ENCODE peak calls at places on chromosome 15, in seven cellular contexts. One of them, this sample, is unnamed.

GRCh38 chr15:75195122-75195765 is 6.4 kb upstream of the C15orf39 start:
- DNase-seq in neural progenitor cell: peak
- DNase-seq in CD4-positive, alpha-beta T cell: no peak
- DNase-seq in AG04450: no peak
- DNase-seq in HCT116: no peak
- DNase-seq in GM23338: peak
- DNase-seq in A549: no peak
- DNase-seq in this sample: no peak

GRCh38 chr15:38320181-38320580 is 67.5 kb downstream of the SPRED1 start:
- DNase-seq in neural progenitor cell: no peak
- DNase-seq in CD4-positive, alpha-beta T cell: no peak
- DNase-seq in AG04450: no peak
- DNase-seq in HCT116: no peak
- DNase-seq in GM23338: no peak
- DNase-seq in A549: no peak
- DNase-seq in this sample: no peak

GRCh38 chr15:67504061-67504460 is 16.9 kb upstream of the C15orf61 start:
- DNase-seq in neural progenitor cell: no peak
- DNase-seq in CD4-positive, alpha-beta T cell: no peak
- DNase-seq in AG04450: no peak
- DNase-seq in HCT116: no peak
- DNase-seq in GM23338: no peak
- DNase-seq in A549: no peak
- DNase-seq in this sample: no peak

GRCh38 chr15:42502472-42502871 is 7.0 kb downstream of the SNAP23 start:
- DNase-seq in neural progenitor cell: no peak
- DNase-seq in CD4-positive, alpha-beta T cell: no peak
- DNase-seq in AG04450: no peak
- DNase-seq in HCT116: no peak
- DNase-seq in GM23338: no peak
- DNase-seq in A549: no peak
- DNase-seq in this sample: no peak

GRCh38 chr15:70474682-70475438 is 288.5 kb downstream of the UACA start:
- DNase-seq in neural progenitor cell: no peak
- DNase-seq in CD4-positive, alpha-beta T cell: no peak
- DNase-seq in AG04450: peak
- DNase-seq in HCT116: peak
- DNase-seq in GM23338: no peak
- DNase-seq in A549: peak
- DNase-seq in this sample: no peak

GRCh38 chr15:84981711-84982300 is at the start of gene PDE8A:
- DNase-seq in neural progenitor cell: peak
- DNase-seq in CD4-positive, alpha-beta T cell: peak
- DNase-seq in AG04450: no peak
- DNase-seq in HCT116: no peak
- DNase-seq in GM23338: peak
- DNase-seq in A549: peak
- DNase-seq in this sample: no peak

GRCh38 chr15:73237910-73238309 is 130.8 kb downstream of the HCN4 start:
- DNase-seq in neural progenitor cell: no peak
- DNase-seq in CD4-positive, alpha-beta T cell: no peak
- DNase-seq in AG04450: no peak
- DNase-seq in HCT116: no peak
- DNase-seq in GM23338: no peak
- DNase-seq in A549: no peak
- DNase-seq in this sample: no peak

GRCh38 chr15:81531971-81532370 is 158.0 kb upstream of the TMC3 start:
- DNase-seq in neural progenitor cell: no peak
- DNase-seq in CD4-positive, alpha-beta T cell: no peak
- DNase-seq in AG04450: no peak
- DNase-seq in HCT116: no peak
- DNase-seq in GM23338: no peak
- DNase-seq in A549: no peak
- DNase-seq in this sample: no peak

GRCh38 chr15:85750807-85751730 is 43.7 kb downstream of the KLHL25 start:
- DNase-seq in neural progenitor cell: peak
- DNase-seq in CD4-positive, alpha-beta T cell: peak
- DNase-seq in AG04450: no peak
- DNase-seq in HCT116: no peak
- DNase-seq in GM23338: peak
- DNase-seq in A549: no peak
- DNase-seq in this sample: peak

GRCh38 chr15:44536298-44536961 is 517 bp upstream of the EIF3J start:
- DNase-seq in neural progenitor cell: peak
- DNase-seq in CD4-positive, alpha-beta T cell: no peak
- DNase-seq in AG04450: peak
- DNase-seq in HCT116: peak
- DNase-seq in GM23338: peak
- DNase-seq in A549: no peak
- DNase-seq in this sample: peak

GRCh38 chr15:70451861-70452653 is 311.3 kb downstream of the UACA start:
- DNase-seq in neural progenitor cell: peak
- DNase-seq in CD4-positive, alpha-beta T cell: peak
- DNase-seq in AG04450: no peak
- DNase-seq in HCT116: no peak
- DNase-seq in GM23338: peak
- DNase-seq in A549: no peak
- DNase-seq in this sample: peak

GRCh38 chr15:36724493-36724892 is 145.1 kb downstream of the CDIN1 start:
- DNase-seq in neural progenitor cell: no peak
- DNase-seq in CD4-positive, alpha-beta T cell: no peak
- DNase-seq in AG04450: no peak
- DNase-seq in HCT116: no peak
- DNase-seq in GM23338: no peak
- DNase-seq in A549: no peak
- DNase-seq in this sample: no peak

GRCh38 chr15:53762916-53763315 is 3.5 kb upstream of the WDR72 start:
- DNase-seq in neural progenitor cell: no peak
- DNase-seq in CD4-positive, alpha-beta T cell: no peak
- DNase-seq in AG04450: no peak
- DNase-seq in HCT116: no peak
- DNase-seq in GM23338: no peak
- DNase-seq in A549: no peak
- DNase-seq in this sample: no peak

DNA sequence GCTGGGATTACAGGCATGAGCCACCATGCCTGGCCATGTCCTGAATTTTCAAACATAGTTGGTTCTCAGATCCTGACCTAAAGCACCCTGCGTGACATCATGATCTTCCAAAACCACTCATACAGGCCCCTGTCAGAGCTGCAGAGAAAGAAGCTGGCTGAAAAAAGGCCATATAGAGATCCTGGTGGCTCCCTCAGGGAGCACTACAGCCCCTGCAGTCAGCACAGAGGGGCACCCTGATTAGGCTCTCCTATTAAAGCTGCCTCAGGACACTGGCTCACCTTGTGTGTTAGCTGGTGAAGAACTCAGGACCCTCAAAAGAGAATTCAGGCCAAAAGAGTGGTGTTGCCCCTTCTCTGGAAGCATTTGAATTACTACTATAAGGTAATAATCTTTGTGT is 249.7 kb upstream of the MCTP2 start:
- DNase-seq in neural progenitor cell: no peak
- DNase-seq in CD4-positive, alpha-beta T cell: no peak
- DNase-seq in AG04450: no peak
- DNase-seq in HCT116: no peak
- DNase-seq in GM23338: no peak
- DNase-seq in A549: no peak
- DNase-seq in this sample: no peak
- H3K27ac ChIP-seq in neural progenitor cell: no peak
- H3K27ac ChIP-seq in CD4-positive, alpha-beta T cell: no peak
- H3K27ac ChIP-seq in AG04450: no peak
- H3K27ac ChIP-seq in HCT116: no peak
- H3K27ac ChIP-seq in GM23338: no peak
- H3K27ac ChIP-seq in A549: no peak
- H3K27ac ChIP-seq in this sample: no peak

DNA sequence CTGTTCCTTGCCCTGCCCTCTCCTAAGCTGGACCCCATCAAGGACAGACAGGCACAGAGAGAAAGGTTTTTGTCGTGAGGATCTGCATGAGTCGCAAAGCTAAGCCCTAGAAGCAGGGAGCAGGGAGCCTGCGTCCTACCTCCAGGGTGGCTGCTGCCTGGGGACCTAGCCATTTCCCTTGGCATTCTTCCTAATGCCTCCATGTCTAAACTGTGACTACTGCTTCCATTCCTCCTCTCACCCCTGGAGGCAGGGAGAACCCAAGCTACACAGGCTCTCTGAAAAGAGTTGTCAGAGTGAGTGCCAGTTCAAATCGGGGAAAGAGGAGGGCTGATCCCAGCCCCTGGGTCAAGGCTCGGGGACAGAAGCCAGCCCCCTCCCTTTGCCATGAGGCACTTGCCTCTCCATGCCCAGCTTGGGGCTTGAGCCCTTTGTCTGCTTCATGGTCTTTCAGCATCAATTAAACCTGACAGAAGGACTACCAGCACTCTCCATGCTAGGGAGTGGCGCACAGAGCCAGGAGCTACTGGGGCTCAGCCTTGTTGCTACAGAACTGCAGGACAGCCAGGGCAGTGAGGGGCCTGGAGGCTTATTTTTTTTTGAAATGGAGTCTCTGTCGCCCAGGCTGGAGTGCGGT is 2.4 kb downstream of the GCHFR start:
- DNase-seq in neural progenitor cell: no peak
- DNase-seq in CD4-positive, alpha-beta T cell: no peak
- DNase-seq in AG04450: no peak
- DNase-seq in HCT116: no peak
- DNase-seq in GM23338: no peak
- DNase-seq in A549: no peak
- DNase-seq in this sample: no peak
- H3K27ac ChIP-seq in neural progenitor cell: no peak
- H3K27ac ChIP-seq in CD4-positive, alpha-beta T cell: peak
- H3K27ac ChIP-seq in AG04450: no peak
- H3K27ac ChIP-seq in HCT116: no peak
- H3K27ac ChIP-seq in GM23338: no peak
- H3K27ac ChIP-seq in A549: no peak
- H3K27ac ChIP-seq in this sample: no peak

DNA sequence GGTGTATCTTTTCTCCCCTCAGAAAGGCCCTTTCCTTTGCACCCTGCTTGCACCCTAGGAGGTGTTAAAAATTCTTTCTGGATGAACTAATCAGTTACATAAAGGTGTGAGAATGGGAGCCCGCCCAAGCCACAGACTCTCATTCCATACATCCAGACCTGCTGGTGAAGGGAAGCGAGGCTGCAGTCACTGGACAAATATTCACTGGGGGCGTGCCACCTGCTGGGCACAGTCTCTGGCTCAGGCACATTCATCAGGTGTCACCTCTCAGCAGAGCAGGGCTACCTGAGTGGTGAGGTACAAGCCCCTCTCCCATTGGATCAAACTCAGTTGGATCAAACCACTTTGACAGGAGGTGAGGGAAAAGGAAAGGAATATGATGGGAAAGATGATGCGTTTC is 52.0 kb downstream of the NTRK3 start:
- DNase-seq in neural progenitor cell: no peak
- DNase-seq in CD4-positive, alpha-beta T cell: no peak
- DNase-seq in AG04450: no peak
- DNase-seq in HCT116: no peak
- DNase-seq in GM23338: no peak
- DNase-seq in A549: no peak
- DNase-seq in this sample: no peak
- H3K27ac ChIP-seq in neural progenitor cell: no peak
- H3K27ac ChIP-seq in CD4-positive, alpha-beta T cell: no peak
- H3K27ac ChIP-seq in AG04450: no peak
- H3K27ac ChIP-seq in HCT116: no peak
- H3K27ac ChIP-seq in GM23338: no peak
- H3K27ac ChIP-seq in A549: no peak
- H3K27ac ChIP-seq in this sample: no peak

GRCh38 chr15:90212221-90213079 is 11.3 kb downstream of the SEMA4B start:
- DNase-seq in neural progenitor cell: no peak
- DNase-seq in CD4-positive, alpha-beta T cell: no peak
- DNase-seq in AG04450: no peak
- DNase-seq in HCT116: no peak
- DNase-seq in GM23338: no peak
- DNase-seq in A549: no peak
- DNase-seq in this sample: no peak

GRCh38 chr15:90210593-90210992 is 9.5 kb downstream of the SEMA4B start:
- DNase-seq in neural progenitor cell: no peak
- DNase-seq in CD4-positive, alpha-beta T cell: no peak
- DNase-seq in AG04450: no peak
- DNase-seq in HCT116: no peak
- DNase-seq in GM23338: no peak
- DNase-seq in A549: no peak
- DNase-seq in this sample: no peak

GRCh38 chr15:90209591-90209990 is 8.5 kb downstream of the SEMA4B start:
- DNase-seq in neural progenitor cell: no peak
- DNase-seq in CD4-positive, alpha-beta T cell: no peak
- DNase-seq in AG04450: no peak
- DNase-seq in HCT116: no peak
- DNase-seq in GM23338: no peak
- DNase-seq in A549: no peak
- DNase-seq in this sample: no peak

GRCh38 chr15:90211440-90212168 is 10.5 kb downstream of the SEMA4B start:
- DNase-seq in neural progenitor cell: no peak
- DNase-seq in CD4-positive, alpha-beta T cell: no peak
- DNase-seq in AG04450: no peak
- DNase-seq in HCT116: peak
- DNase-seq in GM23338: no peak
- DNase-seq in A549: peak
- DNase-seq in this sample: no peak

GRCh38 chr15:90211009-90211408 is 9.9 kb downstream of the SEMA4B start:
- DNase-seq in neural progenitor cell: no peak
- DNase-seq in CD4-positive, alpha-beta T cell: no peak
- DNase-seq in AG04450: no peak
- DNase-seq in HCT116: no peak
- DNase-seq in GM23338: no peak
- DNase-seq in A549: no peak
- DNase-seq in this sample: no peak
- H3K27ac ChIP-seq in neural progenitor cell: no peak
- H3K27ac ChIP-seq in CD4-positive, alpha-beta T cell: no peak
- H3K27ac ChIP-seq in AG04450: no peak
- H3K27ac ChIP-seq in HCT116: peak
- H3K27ac ChIP-seq in GM23338: no peak
- H3K27ac ChIP-seq in A549: peak
- H3K27ac ChIP-seq in this sample: no peak

This sample was measured in iPS DF 6.9.